ENCODE peak calls at places on chromosomes 7 and 10, in four cellular contexts. Q is CD4-positive, alpha-beta T cell; B is sciatic nerve; P is sigmoid colon. G is an unnamed sample.

GRCh38 chr7:37833107-37833817 is 15.1 kb upstream of the NME8 start:
- DNase-seq in Q (peak; percentile 20), B (peak; percentile 74), P (peak; percentile 66), G (peak; percentile 81)

GRCh38 chr7:47827886-47828285 is 120.4 kb downstream of the PKD1L1 start:
- DNase-seq in Q (no peak), B (no peak), P (no peak), G (no peak)

GRCh38 chr10:11036424-11037011 is 18.8 kb downstream of the CELF2 start:
- DNase-seq in Q (no peak), B (peak; percentile 74), P (no peak), G (no peak)

GRCh38 chr10:30398193-30398592 is 35.8 kb upstream of the MAP3K8 start:
- DNase-seq in Q (peak; percentile 11), B (no peak), P (no peak), G (no peak)

GRCh38 chr10:47421057-47421952 is 37.2 kb upstream of the ZNF488 start:
- DNase-seq in Q (no peak), B (no peak), P (no peak), G (peak; percentile 42)

GRCh38 chr7:100065452-100066186 is 15.9 kb downstream of the ZNF3 start:
- DNase-seq in Q (no peak), B (no peak), P (peak; percentile 75), G (no peak)

GRCh38 chr10:132370426-132371340 is 26.3 kb upstream of the PWWP2B start:
- DNase-seq in Q (peak; percentile 1), B (peak; percentile 35), P (no peak), G (no peak)

GRCh38 chr7:128221929-128222403 is 19.1 kb upstream of the LEP start:
- DNase-seq in Q (no peak), B (no peak), P (no peak), G (no peak)

GRCh38 chr7:120052884-120053382 is 220.0 kb upstream of the KCND2 start:
- DNase-seq in Q (no peak), B (peak; percentile 60), P (peak; percentile 77), G (peak; percentile 84)

GRCh38 chr10:31318382-31318853 is 598 bp upstream of the ZEB1 start:
- DNase-seq in Q (no peak), B (peak; percentile 80), P (peak; percentile 85), G (peak; percentile 90)

GRCh38 chr7:1078985-1079384 is 8.9 kb upstream of the GPER1 start:
- DNase-seq in Q (no peak), B (no peak), P (no peak), G (no peak)

GRCh38 chr10:77268721-77269120 is 368.9 kb downstream of the KCNMA1 start:
- DNase-seq in Q (no peak), B (no peak), P (no peak), G (no peak)

GRCh38 chr10:13890617-13891541 is 304.1 kb downstream of the PRPF18 start:
- DNase-seq in Q (no peak), B (no peak), P (peak; percentile 71), G (no peak)

GRCh38 chr7:1621718-1622117 is 48.4 kb upstream of the ELFN1 start:
- DNase-seq in Q (no peak), B (no peak), P (no peak), G (no peak)

GRCh38 chr7:44398506-44398905 is 73.1 kb upstream of the CAMK2B start:
- DNase-seq in Q (no peak), B (no peak), P (no peak), G (no peak)

GRCh38 chr7:151796091-151796870 is 80.6 kb downstream of the PRKAG2 start:
- DNase-seq in Q (no peak), B (no peak), P (peak; percentile 80), G (peak; percentile 79)

GRCh38 chr7:101669307-101669706 is 40.2 kb upstream of the MYL10 start:
- DNase-seq in Q (no peak), B (no peak), P (no peak), G (no peak)

GRCh38 chr7:153682628-153683027 is 369.6 kb upstream of the DPP6 start:
- DNase-seq in Q (no peak), B (no peak), P (no peak), G (no peak)

GRCh38 chr7:29749701-29750321 is 56.5 kb upstream of the WIPF3 start:
- DNase-seq in Q (no peak), B (no peak), P (no peak), G (no peak)

GRCh38 chr10:57169597-57169996 is 808.5 kb upstream of the ZWINT start:
- DNase-seq in Q (no peak), B (no peak), P (no peak), G (no peak)

GRCh38 chr7:139958599-139959380 is 104.0 kb downstream of the PARP12 start:
- DNase-seq in Q (no peak), B (no peak), P (no peak), G (no peak)

GRCh38 chr10:125023269-125023668 is 81.3 kb downstream of the ZRANB1 start:
- DNase-seq in Q (no peak), B (no peak), P (peak; percentile 64), G (peak; percentile 78)

GRCh38 chr10:18122753-18123152 is 17.5 kb upstream of the CACNB2 start:
- DNase-seq in Q (no peak), B (no peak), P (no peak), G (no peak)

GRCh38 chr7:42511027-42511426 is 274.0 kb upstream of the GLI3 start:
- DNase-seq in Q (no peak), B (no peak), P (no peak), G (no peak)

GRCh38 chr10:89164080-89164479 is 43.0 kb downstream of the CH25H start:
- DNase-seq in Q (no peak), B (no peak), P (no peak), G (no peak)

GRCh38 chr10:44060719-44061118 is 324.2 kb downstream of the CXCL12 start:
- DNase-seq in Q (no peak), B (no peak), P (no peak), G (no peak)

GRCh38 chr10:21750424-21750823 is 216.4 kb downstream of the MLLT10 start:
- DNase-seq in Q (no peak), B (no peak), P (no peak), G (no peak)

GRCh38 chr7:4713183-4713784 is 31.2 kb downstream of the FOXK1 start:
- DNase-seq in Q (no peak), B (peak; percentile 81), P (no peak), G (no peak)

GRCh38 chr10:119602241-119603095 is 5.7 kb upstream of the TIAL1 start:
- DNase-seq in Q (no peak), B (no peak), P (no peak), G (no peak)

GRCh38 chr7:64880322-64881297 is 22.5 kb upstream of the ZNF273 start:
- DNase-seq in Q (no peak), B (no peak), P (peak; percentile 38), G (peak; percentile 74)

GRCh38 chr7:82294258-82294855 is 149.2 kb downstream of the CACNA2D1 start:
- DNase-seq in Q (no peak), B (no peak), P (no peak), G (no peak)

GRCh38 chr10:110013615-110014293 is 6.0 kb downstream of the ADD3 start:
- DNase-seq in Q (peak; percentile 14), B (no peak), P (no peak), G (no peak)

GRCh38 chr7:59079-59825 is 133.1 kb upstream of the FAM20C start:
- DNase-seq in Q (no peak), B (peak; percentile 32), P (no peak), G (peak; percentile 37)